ENCODE peak calls at places on chromosomes 13 and 19, in ten cellular contexts. C, T, F, V, A, K, Z, M, I and X are unnamed samples.

GRCh38 chr19:32392946-32393345 is 12.6 kb upstream of the DPY19L3 start:
- DNase-seq in T (no peak), A (no peak), K (no peak), C (no peak), V (no peak), I (no peak), M (no peak), F (no peak), Z (no peak), X (no peak)

GRCh38 chr13:35769812-35770211 is 293.3 kb upstream of the MAB21L1 start:
- DNase-seq in A (no peak), K (no peak), I (no peak), F (no peak), M (no peak), V (no peak), T (no peak), Z (no peak), C (no peak), X (no peak)

GRCh38 chr19:44212865-44213346 is 574 bp downstream of the ZNF227 start:
- DNase-seq in Z (peak; percentile 27), K (peak; percentile 55), T (peak; percentile 37), C (no peak), M (no peak), F (no peak), A (peak; percentile 51), I (peak; percentile 30), V (no peak), X (no peak)

GRCh38 chr19:35693835-35694599 is 10.3 kb upstream of the ZBTB32 start:
- DNase-seq in Z (peak; percentile 68), F (peak; percentile 91), A (peak; percentile 69), K (peak; percentile 76), T (peak; percentile 87), I (peak; percentile 92), C (peak; percentile 49), M (peak; percentile 86), V (peak; percentile 93), X (peak; percentile 90)

GRCh38 chr19:29547981-29548380 is 22.2 kb downstream of the VSTM2B start:
- DNase-seq in F (peak; percentile 11), M (no peak), V (no peak), A (no peak), T (no peak), K (no peak), C (no peak), I (no peak), Z (no peak), X (no peak)

GRCh38 chr19:57192993-57193392 is 1.7 kb downstream of the ZNF264 start:
- DNase-seq in M (no peak), F (no peak), V (no peak), C (no peak), Z (no peak), K (no peak), T (no peak), I (no peak), A (peak; percentile 6), X (no peak)

GRCh38 chr13:45674908-45675307 is 27.2 kb upstream of the CBY2 start:
- DNase-seq in F (no peak), A (peak; percentile 99), I (peak; percentile 59), C (peak; percentile 60), V (no peak), Z (peak; percentile 75), K (peak; percentile 52), T (peak; percentile 68), M (peak; percentile 53), X (no peak)

GRCh38 chr19:35328851-35329285 is at the start of gene CD22:
- DNase-seq in C (no peak), Z (no peak), F (no peak), V (no peak), I (no peak), K (no peak), M (no peak), A (no peak), T (no peak), X (no peak)

GRCh38 chr13:111666377-111666776 is 345.9 kb downstream of the TEX29 start:
- DNase-seq in Z (no peak), K (no peak), T (no peak), M (no peak), A (no peak), C (no peak), I (no peak), V (no peak), F (no peak), X (no peak)

GRCh38 chr13:111437417-111437816 is 117.0 kb downstream of the TEX29 start:
- DNase-seq in K (no peak), M (no peak), T (no peak), A (no peak), C (no peak), I (no peak), F (no peak), Z (no peak), V (no peak), X (no peak)

GRCh38 chr19:3350014-3350663 is 16.2 kb upstream of the NFIC start:
- DNase-seq in Z (no peak), T (no peak), F (no peak), I (no peak), M (no peak), K (peak; percentile 52), C (no peak), V (no peak), A (no peak), X (no peak)

GRCh38 chr19:53915000-53915399 is 5.9 kb downstream of the CACNG7 start:
- DNase-seq in V (peak; percentile 85), F (no peak), C (no peak), T (no peak), K (no peak), M (no peak), Z (no peak), I (no peak), A (no peak), X (peak; percentile 41)

GRCh38 chr19:49387936-49388372 is at the start of gene KASH5:
- DNase-seq in I (no peak), K (peak; percentile 8), V (no peak), M (no peak), A (peak; percentile 22), F (peak; percentile 88), C (no peak), Z (no peak), T (peak; percentile 41), X (no peak)

GRCh38 chr19:18438331-18439024 is 545 bp upstream of the ISYNA1 start:
- DNase-seq in V (peak; percentile 66), M (peak; percentile 74), F (peak; percentile 87), K (no peak), C (no peak), I (no peak), T (peak; percentile 81), A (no peak), Z (peak; percentile 63), X (peak; percentile 58)

GRCh38 chr19:7360393-7360984 is 11.8 kb downstream of the ARHGEF18 start:
- DNase-seq in M (no peak), T (peak; percentile 47), A (peak; percentile 29), C (no peak), I (no peak), F (no peak), K (peak; percentile 16), V (no peak), Z (no peak), X (no peak)

GRCh38 chr19:13441810-13442512 is 64.3 kb downstream of the CACNA1A start:
- DNase-seq in C (no peak), I (peak; percentile 64), K (peak; percentile 51), M (peak; percentile 79), V (peak; percentile 84), Z (peak; percentile 21), T (peak; percentile 59), A (peak; percentile 37), F (no peak), X (peak; percentile 92)

GRCh38 chr19:53881482-53882390 is at the start of gene PRKCG:
- DNase-seq in I (peak; percentile 62), F (no peak), K (no peak), T (no peak), M (peak; percentile 84), Z (peak; percentile 41), V (peak; percentile 86), C (no peak), A (no peak), X (peak; percentile 83)

GRCh38 chr13:46521486-46521885 is 31.5 kb upstream of the LRCH1 start:
- DNase-seq in V (no peak), K (no peak), Z (no peak), I (no peak), C (no peak), M (no peak), F (no peak), A (no peak), T (no peak), X (no peak)

GRCh38 chr13:79775830-79776229 is 294.9 kb downstream of the NDFIP2 start:
- DNase-seq in A (peak; percentile 83), V (peak; percentile 23), Z (peak; percentile 46), M (no peak), F (no peak), I (peak; percentile 79), C (peak; percentile 49), T (peak; percentile 90), K (peak; percentile 87), X (no peak)

GRCh38 chr19:58154287-58154678 is 3.7 kb upstream of the ZNF329 start:
- DNase-seq in C (no peak), T (peak; percentile 57), M (no peak), I (peak; percentile 8), F (peak; percentile 67), Z (peak; percentile 29), K (peak; percentile 24), A (peak; percentile 61), V (peak; percentile 13), X (no peak)

GRCh38 chr19:9018163-9018875 is 8.1 kb upstream of the MUC16 start:
- DNase-seq in C (no peak), Z (no peak), V (no peak), K (no peak), A (peak; percentile 42), T (no peak), M (no peak), F (no peak), I (no peak), X (no peak)

GRCh38 chr13:50081106-50081898 is 66.1 kb downstream of the KCNRG start:
- DNase-seq in M (peak; percentile 71), I (peak; percentile 60), T (no peak), C (no peak), V (peak; percentile 66), K (no peak), A (no peak), Z (no peak), F (peak; percentile 80), X (peak; percentile 78)
- TF ChIP-seq CTCF in M (no peak), I (peak; percentile 43), T (peak; percentile 6), C (peak; percentile 23), V (no peak), K (no peak), A (no peak), Z (peak; percentile 11), F (no peak), X (no peak)

GRCh38 chr19:14686411-14686810 is 3.4 kb upstream of the ZNF333 start:
- DNase-seq in I (peak; percentile 36), F (no peak), M (no peak), C (no peak), Z (peak; percentile 5), T (peak; percentile 42), V (peak; percentile 25), K (peak; percentile 9), A (no peak), X (no peak)
- TF ChIP-seq CTCF in I (peak; percentile 61), F (no peak), M (no peak), C (no peak), Z (peak; percentile 45), T (peak; percentile 23), V (no peak), K (peak; percentile 31), A (peak; percentile 22), X (no peak)

GRCh38 chr13:114055766-114056165 is 76.7 kb downstream of the RASA3 start:
- DNase-seq in Z (no peak), V (no peak), A (no peak), I (no peak), F (no peak), M (no peak), C (no peak), T (no peak), K (no peak), X (no peak)
- TF ChIP-seq CTCF in Z (no peak), V (no peak), A (no peak), I (no peak), F (no peak), M (no peak), C (no peak), T (no peak), K (no peak), X (no peak)

GRCh38 chr13:94886191-94886590 is 173.8 kb upstream of the SOX21 start:
- DNase-seq in F (no peak), V (no peak), C (no peak), M (no peak), T (peak; percentile 29), Z (no peak), A (peak; percentile 79), I (peak; percentile 13), K (no peak), X (no peak)
- TF ChIP-seq CTCF in F (no peak), V (no peak), C (no peak), M (no peak), T (no peak), Z (no peak), A (no peak), I (no peak), K (no peak), X (no peak)